ENCODE peak calls at places on chromosomes 12 and 14, in ten cellular contexts. One of them, this sample, is unnamed. For H3K36me3, the result is how much of the 10 kb centered on the place peaks cover.

GRCh38 chr14:101499513-101499912 is 61.8 kb upstream of the DIO3 start:
- DNase-seq in CD8-positive, alpha-beta memory T cell: no peak
- DNase-seq in heart right ventricle: no peak
- DNase-seq in esophagus squamous epithelium: no peak
- DNase-seq in colonic mucosa: peak
- DNase-seq in endodermal cell: peak
- DNase-seq in left lung: peak
- DNase-seq in Karpas-422: no peak
- DNase-seq in SK-N-SH: no peak
- DNase-seq in IMR-90: no peak
- DNase-seq in this sample: no peak

GRCh38 chr12:108117902-108118301 is 11.2 kb upstream of the WSCD2 start:
- DNase-seq in Karpas-422: no peak
- DNase-seq in SK-N-SH: no peak
- DNase-seq in heart right ventricle: no peak
- DNase-seq in esophagus squamous epithelium: no peak
- DNase-seq in CD8-positive, alpha-beta memory T cell: no peak
- DNase-seq in IMR-90: no peak
- DNase-seq in colonic mucosa: no peak
- DNase-seq in left lung: no peak
- DNase-seq in endodermal cell: no peak
- DNase-seq in this sample: no peak

GRCh38 chr14:74954947-74955228 is 509 bp downstream of the PGF start:
- DNase-seq in left lung: no peak
- DNase-seq in Karpas-422: no peak
- DNase-seq in IMR-90: no peak
- DNase-seq in colonic mucosa: no peak
- DNase-seq in SK-N-SH: peak
- DNase-seq in esophagus squamous epithelium: no peak
- DNase-seq in heart right ventricle: no peak
- DNase-seq in CD8-positive, alpha-beta memory T cell: no peak
- DNase-seq in endodermal cell: no peak
- DNase-seq in this sample: no peak

GRCh38 chr12:39329015-39329414 is 113.9 kb downstream of the KIF21A start:
- DNase-seq in IMR-90: no peak
- DNase-seq in heart right ventricle: no peak
- DNase-seq in CD8-positive, alpha-beta memory T cell: no peak
- DNase-seq in left lung: no peak
- DNase-seq in endodermal cell: no peak
- DNase-seq in colonic mucosa: no peak
- DNase-seq in esophagus squamous epithelium: no peak
- DNase-seq in Karpas-422: no peak
- DNase-seq in SK-N-SH: no peak
- DNase-seq in this sample: peak

GRCh38 chr12:113476093-113476986 is 4.7 kb upstream of the LHX5 start:
- DNase-seq in left lung: no peak
- DNase-seq in IMR-90: no peak
- DNase-seq in heart right ventricle: no peak
- DNase-seq in esophagus squamous epithelium: no peak
- DNase-seq in Karpas-422: no peak
- DNase-seq in colonic mucosa: no peak
- DNase-seq in SK-N-SH: peak
- DNase-seq in endodermal cell: peak
- DNase-seq in CD8-positive, alpha-beta memory T cell: no peak
- DNase-seq in this sample: no peak

GRCh38 chr12:42666671-42667243 is 77.2 kb upstream of the PRICKLE1 start:
- DNase-seq in Karpas-422: no peak
- DNase-seq in IMR-90: peak
- DNase-seq in CD8-positive, alpha-beta memory T cell: no peak
- DNase-seq in heart right ventricle: no peak
- DNase-seq in esophagus squamous epithelium: no peak
- DNase-seq in endodermal cell: peak
- DNase-seq in colonic mucosa: no peak
- DNase-seq in SK-N-SH: no peak
- DNase-seq in left lung: no peak
- DNase-seq in this sample: peak

GRCh38 chr14:52863339-52863700 is 71.9 kb upstream of the GNPNAT1 start:
- DNase-seq in left lung: no peak
- DNase-seq in IMR-90: peak
- DNase-seq in CD8-positive, alpha-beta memory T cell: no peak
- DNase-seq in heart right ventricle: no peak
- DNase-seq in colonic mucosa: no peak
- DNase-seq in endodermal cell: no peak
- DNase-seq in SK-N-SH: no peak
- DNase-seq in Karpas-422: no peak
- DNase-seq in esophagus squamous epithelium: no peak
- DNase-seq in this sample: no peak

GRCh38 chr14:103521438-103521961 is 1.1 kb downstream of the CKB start:
- DNase-seq in IMR-90: no peak
- DNase-seq in esophagus squamous epithelium: no peak
- DNase-seq in endodermal cell: no peak
- DNase-seq in left lung: no peak
- DNase-seq in CD8-positive, alpha-beta memory T cell: no peak
- DNase-seq in SK-N-SH: peak
- DNase-seq in colonic mucosa: peak
- DNase-seq in Karpas-422: no peak
- DNase-seq in heart right ventricle: peak
- DNase-seq in this sample: no peak

GRCh38 chr14:75535164-75535898 is 13.1 kb downstream of the BATF start:
- DNase-seq in left lung: no peak
- DNase-seq in endodermal cell: no peak
- DNase-seq in Karpas-422: no peak
- DNase-seq in IMR-90: no peak
- DNase-seq in CD8-positive, alpha-beta memory T cell: no peak
- DNase-seq in heart right ventricle: no peak
- DNase-seq in colonic mucosa: no peak
- DNase-seq in esophagus squamous epithelium: no peak
- DNase-seq in SK-N-SH: no peak
- DNase-seq in this sample: no peak

GRCh38 chr12:7666595-7666994 is 887 bp upstream of the APOBEC1 start:
- DNase-seq in IMR-90: no peak
- DNase-seq in esophagus squamous epithelium: no peak
- DNase-seq in SK-N-SH: no peak
- DNase-seq in Karpas-422: no peak
- DNase-seq in CD8-positive, alpha-beta memory T cell: no peak
- DNase-seq in heart right ventricle: no peak
- DNase-seq in colonic mucosa: peak
- DNase-seq in endodermal cell: no peak
- DNase-seq in left lung: no peak
- DNase-seq in this sample: no peak
- H3K4me3 ChIP-seq in IMR-90: no peak
- H3K4me3 ChIP-seq in esophagus squamous epithelium: no peak
- H3K4me3 ChIP-seq in SK-N-SH: no peak
- H3K4me3 ChIP-seq in Karpas-422: no peak
- H3K4me3 ChIP-seq in CD8-positive, alpha-beta memory T cell: no peak
- H3K4me3 ChIP-seq in heart right ventricle: no peak
- H3K4me3 ChIP-seq in colonic mucosa: no peak
- H3K4me3 ChIP-seq in endodermal cell: no peak
- H3K4me3 ChIP-seq in left lung: no peak
- H3K4me3 ChIP-seq in this sample: no peak

DNA sequence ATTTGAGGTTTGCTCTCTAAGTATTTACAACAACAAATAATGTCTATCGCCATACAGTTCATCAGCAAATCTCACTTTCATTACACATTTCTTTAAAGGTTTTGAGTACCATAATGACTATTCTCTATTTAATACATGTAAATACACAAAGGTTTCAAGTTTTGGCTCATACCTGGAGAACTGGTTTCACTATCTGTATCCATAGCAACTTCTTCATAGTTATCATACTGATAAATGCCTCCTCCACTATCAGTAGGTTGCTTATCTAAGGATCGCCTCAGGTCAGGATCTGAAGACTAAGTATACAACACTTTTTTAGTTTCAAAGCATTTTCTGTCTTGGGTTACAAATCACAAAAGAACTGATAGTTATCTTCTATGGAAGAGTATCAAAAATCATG is 21.4 kb downstream of the ZFC3H1 start:
- DNase-seq in endodermal cell: no peak
- DNase-seq in IMR-90: no peak
- DNase-seq in colonic mucosa: no peak
- DNase-seq in CD8-positive, alpha-beta memory T cell: no peak
- DNase-seq in esophagus squamous epithelium: no peak
- DNase-seq in left lung: no peak
- DNase-seq in SK-N-SH: no peak
- DNase-seq in Karpas-422: no peak
- DNase-seq in heart right ventricle: no peak
- DNase-seq in this sample: no peak
- H3K36me3 ChIP-seq in endodermal cell: half or more
- H3K36me3 ChIP-seq in IMR-90: under half
- H3K36me3 ChIP-seq in colonic mucosa: under half
- H3K36me3 ChIP-seq in CD8-positive, alpha-beta memory T cell: under half
- H3K36me3 ChIP-seq in esophagus squamous epithelium: half or more
- H3K36me3 ChIP-seq in left lung: under half
- H3K36me3 ChIP-seq in SK-N-SH: half or more
- H3K36me3 ChIP-seq in Karpas-422: half or more
- H3K36me3 ChIP-seq in heart right ventricle: under half
- H3K36me3 ChIP-seq in this sample: under half

GRCh38 chr14:98347686-98348085 is 924.3 kb downstream of the BCL11B start:
- DNase-seq in esophagus squamous epithelium: no peak
- DNase-seq in heart right ventricle: no peak
- DNase-seq in endodermal cell: no peak
- DNase-seq in colonic mucosa: no peak
- DNase-seq in Karpas-422: no peak
- DNase-seq in SK-N-SH: no peak
- DNase-seq in CD8-positive, alpha-beta memory T cell: no peak
- DNase-seq in left lung: peak
- DNase-seq in IMR-90: no peak
- DNase-seq in this sample: no peak
- H3K4me3 ChIP-seq in esophagus squamous epithelium: no peak
- H3K4me3 ChIP-seq in heart right ventricle: no peak
- H3K4me3 ChIP-seq in endodermal cell: no peak
- H3K4me3 ChIP-seq in colonic mucosa: no peak
- H3K4me3 ChIP-seq in Karpas-422: no peak
- H3K4me3 ChIP-seq in SK-N-SH: no peak
- H3K4me3 ChIP-seq in CD8-positive, alpha-beta memory T cell: no peak
- H3K4me3 ChIP-seq in left lung: no peak
- H3K4me3 ChIP-seq in IMR-90: no peak
- H3K4me3 ChIP-seq in this sample: no peak

GRCh38 chr12:64716839-64717455 is 42.3 kb downstream of the GNS start:
- DNase-seq in SK-N-SH: no peak
- DNase-seq in left lung: no peak
- DNase-seq in endodermal cell: no peak
- DNase-seq in IMR-90: no peak
- DNase-seq in CD8-positive, alpha-beta memory T cell: no peak
- DNase-seq in Karpas-422: no peak
- DNase-seq in heart right ventricle: no peak
- DNase-seq in colonic mucosa: no peak
- DNase-seq in esophagus squamous epithelium: no peak
- DNase-seq in this sample: no peak
- H3K36me3 ChIP-seq in SK-N-SH: half or more
- H3K36me3 ChIP-seq in left lung: under half
- H3K36me3 ChIP-seq in endodermal cell: half or more
- H3K36me3 ChIP-seq in IMR-90: under half
- H3K36me3 ChIP-seq in CD8-positive, alpha-beta memory T cell: under half
- H3K36me3 ChIP-seq in Karpas-422: under half
- H3K36me3 ChIP-seq in heart right ventricle: under half
- H3K36me3 ChIP-seq in colonic mucosa: under half
- H3K36me3 ChIP-seq in esophagus squamous epithelium: half or more
- H3K36me3 ChIP-seq in this sample: under half